ENCODE peak calls at places on chromosome 1, in five cellular contexts. One of them, this sample, is unnamed.

GRCh38 chr1:13826591-13826990 is 126.6 kb downstream of the PRDM2 start:
- DNase-seq in CD4-positive, alpha-beta T cell: no peak
- DNase-seq in adrenal gland: no peak
- DNase-seq in CD4-positive, alpha-beta memory T cell: no peak
- DNase-seq in HCT116: no peak
- DNase-seq in this sample: no peak

GRCh38 chr1:202264300-202265075 is 70.9 kb downstream of the LGR6 start:
- DNase-seq in adrenal gland: no peak
- DNase-seq in HCT116: no peak
- DNase-seq in CD4-positive, alpha-beta memory T cell: no peak
- DNase-seq in CD4-positive, alpha-beta T cell: no peak
- DNase-seq in this sample: no peak

GRCh38 chr1:14267991-14268390 is 330.5 kb upstream of the KAZN start:
- DNase-seq in CD4-positive, alpha-beta memory T cell: no peak
- DNase-seq in CD4-positive, alpha-beta T cell: no peak
- DNase-seq in HCT116: no peak
- DNase-seq in adrenal gland: no peak
- DNase-seq in this sample: no peak

GRCh38 chr1:88104234-88104633 is 579.8 kb upstream of the PKN2 start:
- DNase-seq in HCT116: no peak
- DNase-seq in CD4-positive, alpha-beta memory T cell: no peak
- DNase-seq in CD4-positive, alpha-beta T cell: no peak
- DNase-seq in adrenal gland: no peak
- DNase-seq in this sample: no peak

GRCh38 chr1:232950919-232951579 is 638 bp downstream of the NTPCR start:
- DNase-seq in CD4-positive, alpha-beta memory T cell: peak; percentile 37
- DNase-seq in adrenal gland: peak; percentile 13
- DNase-seq in CD4-positive, alpha-beta T cell: no peak
- DNase-seq in HCT116: no peak
- DNase-seq in this sample: no peak

GRCh38 chr1:243487649-243488227 is 231.9 kb downstream of the SDCCAG8 start:
- DNase-seq in CD4-positive, alpha-beta T cell: no peak
- DNase-seq in HCT116: peak; percentile 33
- DNase-seq in adrenal gland: no peak
- DNase-seq in CD4-positive, alpha-beta memory T cell: no peak
- DNase-seq in this sample: no peak

GRCh38 chr1:206776239-206776638 is 3.9 kb upstream of the IL10 start:
- DNase-seq in adrenal gland: no peak
- DNase-seq in CD4-positive, alpha-beta T cell: no peak
- DNase-seq in HCT116: no peak
- DNase-seq in CD4-positive, alpha-beta memory T cell: no peak
- DNase-seq in this sample: no peak

GRCh38 chr1:176046926-176047325 is 160.2 kb downstream of the COP1 start:
- DNase-seq in CD4-positive, alpha-beta T cell: no peak
- DNase-seq in CD4-positive, alpha-beta memory T cell: no peak
- DNase-seq in HCT116: no peak
- DNase-seq in adrenal gland: no peak
- DNase-seq in this sample: no peak

GRCh38 chr1:207711285-207711684 is 40.6 kb upstream of the CD46 start:
- DNase-seq in CD4-positive, alpha-beta memory T cell: no peak
- DNase-seq in adrenal gland: peak; percentile 12
- DNase-seq in HCT116: peak; percentile 59
- DNase-seq in CD4-positive, alpha-beta T cell: no peak
- DNase-seq in this sample: no peak

GRCh38 chr1:204263240-204263848 is 49.6 kb upstream of the GOLT1A start:
- DNase-seq in CD4-positive, alpha-beta T cell: no peak
- DNase-seq in CD4-positive, alpha-beta memory T cell: no peak
- DNase-seq in adrenal gland: no peak
- DNase-seq in HCT116: no peak
- DNase-seq in this sample: no peak
- H3K27me3 ChIP-seq in CD4-positive, alpha-beta T cell: no peaks in the 10 kb centered on the region
- H3K27me3 ChIP-seq in CD4-positive, alpha-beta memory T cell: peaks cover 6% of the 10 kb centered on the region
- H3K27me3 ChIP-seq in adrenal gland: no peaks in the 10 kb centered on the region
- H3K27me3 ChIP-seq in HCT116: no peaks in the 10 kb centered on the region
- H3K27me3 ChIP-seq in this sample: no peaks in the 10 kb centered on the region

DNA sequence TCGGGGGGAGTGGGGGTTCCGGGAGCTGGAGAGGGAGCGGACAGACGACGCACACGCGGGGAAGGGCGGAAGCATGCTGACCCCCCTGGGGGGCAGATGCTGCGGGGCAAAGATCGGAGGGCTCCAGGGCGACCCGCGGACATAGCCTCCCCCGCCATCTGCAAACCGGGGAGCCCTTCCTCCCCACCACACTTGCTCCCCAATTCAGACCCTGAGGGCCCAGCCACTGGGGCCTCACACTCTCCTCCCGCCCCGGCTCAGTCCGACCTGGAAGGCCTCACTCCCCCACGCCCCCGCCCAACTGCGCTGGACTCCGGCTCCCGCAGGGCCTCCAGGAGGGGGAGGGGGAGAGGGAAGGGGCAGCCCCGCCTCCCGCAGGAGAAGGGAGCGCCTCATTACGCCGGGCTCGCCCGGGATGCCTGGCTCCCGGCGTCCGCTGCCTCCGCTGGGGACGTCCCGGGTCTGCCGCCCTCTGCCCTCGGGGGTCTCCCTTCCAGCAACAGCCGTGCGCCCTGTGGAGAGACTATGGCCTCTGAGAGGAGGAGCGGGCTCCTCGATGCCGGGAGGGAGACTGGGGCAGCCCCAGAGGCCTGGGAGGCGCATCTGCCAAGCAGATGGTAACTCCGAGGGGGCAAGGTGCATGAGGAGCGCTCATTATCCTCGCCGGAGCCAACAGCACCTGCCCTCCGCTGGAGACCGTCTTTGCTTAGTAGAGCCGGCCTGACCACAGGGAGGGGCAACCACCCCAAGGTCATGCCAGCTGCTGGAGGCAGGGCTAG is 636 bp upstream of the CAMK2N1 start:
- DNase-seq in CD4-positive, alpha-beta memory T cell: peak; percentile 11
- DNase-seq in CD4-positive, alpha-beta T cell: no peak
- DNase-seq in adrenal gland: peak; percentile 90
- DNase-seq in HCT116: no peak
- DNase-seq in this sample: peak; percentile 81
- H3K27me3 ChIP-seq in CD4-positive, alpha-beta memory T cell: peaks cover 15% of the 10 kb centered on the region
- H3K27me3 ChIP-seq in CD4-positive, alpha-beta T cell: peaks cover 42% of the 10 kb centered on the region
- H3K27me3 ChIP-seq in adrenal gland: no peaks in the 10 kb centered on the region
- H3K27me3 ChIP-seq in HCT116: no peaks in the 10 kb centered on the region
- H3K27me3 ChIP-seq in this sample: peaks cover 82% of the 10 kb centered on the region

DNA sequence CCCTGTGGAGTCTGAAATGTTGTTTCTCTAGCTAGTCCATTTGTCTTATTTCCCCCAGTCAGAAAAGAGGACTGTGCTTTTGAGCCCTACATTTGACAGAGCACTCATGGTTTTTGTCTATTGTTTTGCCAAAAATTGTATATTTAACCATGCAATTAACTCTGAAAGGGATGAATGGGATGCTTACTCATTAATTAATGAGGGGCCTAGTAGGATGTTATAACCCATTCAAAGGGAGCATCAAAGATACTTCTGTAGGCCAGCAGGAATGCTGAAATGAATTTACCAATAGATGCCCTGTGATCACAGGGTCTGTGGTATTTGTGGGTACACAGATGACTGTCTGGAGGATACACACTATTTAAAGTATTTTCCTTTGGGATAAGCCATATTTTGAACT is 147.7 kb downstream of the FCRL5 start:
- DNase-seq in CD4-positive, alpha-beta T cell: no peak
- DNase-seq in CD4-positive, alpha-beta memory T cell: no peak
- DNase-seq in HCT116: no peak
- DNase-seq in adrenal gland: no peak
- DNase-seq in this sample: no peak
- H3K27me3 ChIP-seq in CD4-positive, alpha-beta T cell: peaks cover 7% of the 10 kb centered on the region
- H3K27me3 ChIP-seq in CD4-positive, alpha-beta memory T cell: no peaks in the 10 kb centered on the region
- H3K27me3 ChIP-seq in HCT116: no peaks in the 10 kb centered on the region
- H3K27me3 ChIP-seq in adrenal gland: no peaks in the 10 kb centered on the region
- H3K27me3 ChIP-seq in this sample: peaks cover 19% of the 10 kb centered on the region

GRCh38 chr1:39726600-39726999 is 12.1 kb upstream of the PPIE start:
- DNase-seq in CD4-positive, alpha-beta memory T cell: no peak
- DNase-seq in adrenal gland: no peak
- DNase-seq in HCT116: no peak
- DNase-seq in CD4-positive, alpha-beta T cell: no peak
- DNase-seq in this sample: no peak
- H3K27me3 ChIP-seq in CD4-positive, alpha-beta memory T cell: peaks cover 22% of the 10 kb centered on the region
- H3K27me3 ChIP-seq in adrenal gland: peaks cover 26% of the 10 kb centered on the region
- H3K27me3 ChIP-seq in HCT116: peaks cover 18% of the 10 kb centered on the region
- H3K27me3 ChIP-seq in CD4-positive, alpha-beta T cell: peaks cover 48% of the 10 kb centered on the region
- H3K27me3 ChIP-seq in this sample: peaks cover 75% of the 10 kb centered on the region

This sample was measured in left ventricle myocardium inferior.